ENCODE peak calls at places on chromosomes 5 and 9, in six cellular contexts. Q is H1, I is breast epithelium, L is GM12891, E is vagina, W is sigmoid colon. G is an unnamed sample.

GRCh38 chr9:121240394-121241145 is 27.4 kb upstream of the GSN start:
- DNase-seq in Q (no peak), I (no peak), L (no peak), E (no peak), W (no peak), G (no peak)

GRCh38 chr5:146560205-146560812 is 44.3 kb upstream of the GPR151 start:
- DNase-seq in Q (no peak), I (no peak), L (no peak), E (no peak), W (no peak), G (no peak)

GRCh38 chr5:139422307-139422893 is 16.9 kb downstream of the DNAJC18 start:
- DNase-seq in Q (peak), I (no peak), L (peak), E (no peak), W (no peak), G (no peak)

GRCh38 chr5:30850871-30851270 is 342.6 kb upstream of the CDH6 start:
- DNase-seq in Q (no peak), I (no peak), L (no peak), E (no peak), W (no peak), G (no peak)

GRCh38 chr5:180596115-180596667 is 4.9 kb upstream of the SCGB3A1 start:
- DNase-seq in Q (no peak), I (peak), L (no peak), E (no peak), W (no peak), G (peak)

GRCh38 chr5:174623438-174624019 is 100.9 kb upstream of the MSX2 start:
- DNase-seq in Q (no peak), I (no peak), L (no peak), E (no peak), W (no peak), G (no peak)

GRCh38 chr9:71719585-71719984 is 48.7 kb downstream of the CEMIP2 start:
- DNase-seq in Q (no peak), I (no peak), L (no peak), E (no peak), W (no peak), G (no peak)

GRCh38 chr5:156541582-156541981 is 214.6 kb downstream of the SGCD start:
- DNase-seq in Q (no peak), I (no peak), L (no peak), E (no peak), W (no peak), G (no peak)

GRCh38 chr5:125865166-125865815 is 557.9 kb upstream of the GRAMD2B start:
- DNase-seq in Q (no peak), I (no peak), L (no peak), E (no peak), W (no peak), G (no peak)

GRCh38 chr5:37835400-37835973 is 4.4 kb downstream of the GDNF start:
- DNase-seq in Q (no peak), I (no peak), L (no peak), E (no peak), W (no peak), G (no peak)

GRCh38 chr5:163705983-163706771 is 200.8 kb downstream of the MAT2B start:
- DNase-seq in Q (no peak), I (no peak), L (no peak), E (no peak), W (no peak), G (no peak)

GRCh38 chr9:21677834-21678233 is 124.6 kb upstream of the MTAP start:
- DNase-seq in Q (no peak), I (no peak), L (no peak), E (no peak), W (no peak), G (no peak)

GRCh38 chr9:124654431-124654830 is 116.7 kb downstream of the NR6A1 start:
- DNase-seq in Q (no peak), I (no peak), L (no peak), E (no peak), W (no peak), G (no peak)

GRCh38 chr5:95962785-95963184 is 1.1 kb upstream of the ELL2 start:
- DNase-seq in Q (no peak), I (no peak), L (no peak), E (no peak), W (no peak), G (no peak)

GRCh38 chr9:121618504-121618903 is 32.9 kb upstream of the DAB2IP start:
- DNase-seq in Q (no peak), I (no peak), L (no peak), E (no peak), W (no peak), G (no peak)

GRCh38 chr5:123721721-123722276 is 209.8 kb downstream of the CSNK1G3 start:
- DNase-seq in Q (no peak), I (no peak), L (no peak), E (no peak), W (no peak), G (no peak)

GRCh38 chr9:80811003-80811402 is 878.3 kb downstream of the TLE1 start:
- DNase-seq in Q (no peak), I (no peak), L (no peak), E (no peak), W (no peak), G (no peak)

GRCh38 chr9:114499528-114499927 is 5.7 kb downstream of the WHRN start:
- DNase-seq in Q (no peak), I (no peak), L (no peak), E (no peak), W (no peak), G (no peak)

GRCh38 chr9:104743377-104743985 is 4.0 kb upstream of the NIPSNAP3A start:
- DNase-seq in Q (no peak), I (no peak), L (no peak), E (no peak), W (no peak), G (no peak)

GRCh38 chr5:68591850-68592249 is 376.3 kb downstream of the PIK3R1 start:
- DNase-seq in Q (no peak), I (no peak), L (no peak), E (no peak), W (no peak), G (no peak)

GRCh38 chr9:13380903-13381302 is 101.4 kb upstream of the MPDZ start:
- DNase-seq in Q (no peak), I (no peak), L (no peak), E (no peak), W (no peak), G (no peak)

GRCh38 chr5:59300930-59301329 is 592.6 kb downstream of the PDE4D start:
- DNase-seq in Q (no peak), I (no peak), L (no peak), E (no peak), W (no peak), G (no peak)

GRCh38 chr5:59544573-59544972 is 349.0 kb downstream of the PDE4D start:
- DNase-seq in Q (no peak), I (no peak), L (no peak), E (no peak), W (no peak), G (no peak)

GRCh38 chr9:21904371-21904770 is 89.8 kb downstream of the CDKN2A start:
- DNase-seq in Q (no peak), I (no peak), L (no peak), E (no peak), W (no peak), G (no peak)

GRCh38 chr5:82812575-82812974 is 264.6 kb downstream of the TMEM167A start:
- DNase-seq in Q (no peak), I (no peak), L (no peak), E (no peak), W (no peak), G (no peak)

GRCh38 chr9:16627967-16628366 is 242.5 kb downstream of the BNC2 start:
- DNase-seq in Q (no peak), I (no peak), L (no peak), E (no peak), W (peak), G (no peak)

GRCh38 chr9:16625106-16625505 is 245.4 kb downstream of the BNC2 start:
- DNase-seq in Q (no peak), I (no peak), L (no peak), E (no peak), W (no peak), G (no peak)

GRCh38 chr9:16628421-16628820 is 242.0 kb downstream of the BNC2 start:
- DNase-seq in Q (no peak), I (no peak), L (no peak), E (no peak), W (no peak), G (no peak)

GRCh38 chr9:16625831-16626230 is 244.6 kb downstream of the BNC2 start:
- DNase-seq in Q (no peak), I (no peak), L (no peak), E (no peak), W (no peak), G (no peak)

DNA sequence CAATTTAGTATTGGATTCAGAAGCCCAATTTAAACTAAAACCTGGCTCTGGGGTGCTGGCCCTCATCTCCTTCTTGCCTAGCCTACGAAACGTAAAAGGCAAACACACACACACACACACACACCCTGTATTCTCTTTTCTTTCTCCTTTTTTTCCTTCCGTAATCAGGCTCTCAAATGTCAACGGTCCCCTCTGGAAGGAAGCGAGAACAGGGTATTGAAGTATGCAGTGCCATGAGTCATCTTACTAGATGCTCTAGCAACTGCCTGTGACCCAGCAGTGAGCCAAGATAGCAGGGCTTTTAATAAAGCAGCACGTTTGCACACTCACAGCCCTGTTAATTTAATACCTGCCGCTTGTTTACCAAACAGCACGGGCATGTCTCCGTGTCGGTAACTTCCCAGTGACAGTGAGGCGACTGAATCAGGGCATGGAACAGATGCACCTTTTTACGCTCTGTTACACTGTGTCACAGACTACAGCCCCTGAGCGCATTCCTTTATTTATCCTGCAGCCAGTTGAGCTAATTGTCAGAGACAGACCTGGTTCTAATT is 243.8 kb downstream of the BNC2 start:
- DNase-seq in Q (no peak), I (no peak), L (no peak), E (no peak), W (peak), G (no peak)
- TF ChIP-seq POLR2AphosphoS5 in Q (no peak), I (no peak), L (no peak), E (no peak), W (peak), G (peak)

DNA sequence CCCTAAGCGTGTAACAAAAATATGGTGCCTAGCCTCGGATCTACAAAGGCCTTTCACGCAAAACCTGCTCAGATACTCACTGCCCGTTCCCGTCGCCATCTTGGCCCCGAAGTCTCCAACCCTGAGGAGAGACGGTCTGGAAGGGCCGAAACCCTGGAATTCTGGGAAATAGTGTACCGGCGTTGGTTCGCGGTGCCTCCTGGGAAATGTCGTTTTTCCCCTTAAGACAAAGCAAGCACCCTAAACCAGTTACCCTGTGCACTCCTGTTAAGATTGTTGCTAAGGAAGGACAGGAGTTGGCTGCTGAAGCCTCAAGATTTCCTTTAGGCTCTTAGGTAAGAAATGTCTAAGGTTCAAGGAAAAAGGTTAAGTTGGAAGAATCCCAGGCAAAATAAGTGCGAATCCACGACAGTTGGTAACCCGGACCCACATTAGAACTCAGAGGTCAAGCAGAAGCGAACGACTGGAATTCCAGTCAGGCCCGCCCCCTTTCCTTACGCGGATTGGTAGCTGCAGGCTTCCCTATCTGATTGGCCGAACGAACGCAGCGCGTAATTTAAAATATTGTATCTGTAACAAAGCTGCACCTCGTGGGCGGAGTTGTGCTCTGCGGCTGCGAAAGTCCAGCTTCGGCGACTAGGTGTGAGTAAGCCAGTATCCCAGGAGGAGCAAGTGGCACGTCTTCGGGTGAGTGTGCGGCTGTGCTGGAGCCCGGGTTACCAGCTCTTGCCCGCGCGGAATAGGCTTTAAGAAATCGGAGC is at the start of the genes BRD8 and KIF20A:
- DNase-seq in Q (peak), I (peak), L (peak), E (peak), W (peak), G (peak)
- TF ChIP-seq POLR2A in Q (peak), I (no peak), L (peak), E (peak), W (no peak), G (no peak)

GRCh38 chr9:33161589-33162132 is 5.5 kb downstream of the B4GALT1 start:
- DNase-seq in Q (no peak), I (no peak), L (no peak), E (no peak), W (no peak), G (peak)
- TF ChIP-seq POLR2AphosphoS5 in Q (no peak), I (peak), L (no peak), E (no peak), W (no peak), G (peak)

GRCh38 chr9:127244609-127245601 is 19.7 kb upstream of the GARNL3 start:
- DNase-seq in Q (peak), I (peak), L (peak), E (peak), W (peak), G (peak)
- TF ChIP-seq POLR2A in Q (peak), I (no peak), L (peak), E (peak), W (peak), G (peak)

GRCh38 chr9:133127340-133127981 is 6.4 kb upstream of the RALGDS start:
- DNase-seq in Q (no peak), I (peak), L (no peak), E (no peak), W (peak), G (peak)
- TF ChIP-seq POLR2AphosphoS5 in Q (no peak), I (peak), L (no peak), E (peak), W (peak), G (peak)

GRCh38 chr5:149824851-149825250 is 94.7 kb downstream of the PPARGC1B start:
- DNase-seq in Q (no peak), I (no peak), L (no peak), E (no peak), W (peak), G (no peak)
- TF ChIP-seq POLR2A in Q (no peak), I (no peak), L (no peak), E (no peak), W (no peak), G (no peak)

GRCh38 chr5:80141147-80141671 is 106.1 kb downstream of the THBS4 start:
- DNase-seq in Q (peak), I (peak), L (no peak), E (peak), W (peak), G (peak)
- TF ChIP-seq POLR2AphosphoS5 in Q (peak), I (peak), L (no peak), E (peak), W (peak), G (peak)

G was measured in stomach.